ENCODE peak calls at places on chromosomes 7 and 10, in eight cellular contexts. K, S, U, F, C, B, E and V are unnamed samples.

GRCh38 chr7:46680147-46680546 is 759.1 kb upstream of the IGFBP3 start:
- DNase-seq in K (no peak), S (no peak), U (no peak), F (no peak), C (no peak), B (no peak), E (no peak), V (peak)

GRCh38 chr10:56920586-56921250 is 559.7 kb upstream of the ZWINT start:
- DNase-seq in K (no peak), S (no peak), U (no peak), F (no peak), C (no peak), B (no peak), E (no peak), V (no peak)

GRCh38 chr10:103842605-103843004 is 12.8 kb downstream of the SH3PXD2A start:
- DNase-seq in K (no peak), S (no peak), U (no peak), F (no peak), C (no peak), B (no peak), E (no peak), V (no peak)

GRCh38 chr7:31202801-31203200 is 137.7 kb downstream of the NEUROD6 start:
- DNase-seq in K (no peak), S (no peak), U (no peak), F (no peak), C (no peak), B (no peak), E (no peak), V (no peak)

GRCh38 chr7:133512560-133512959 is 259.7 kb downstream of the EXOC4 start:
- DNase-seq in K (no peak), S (no peak), U (no peak), F (no peak), C (peak), B (no peak), E (no peak), V (peak)

GRCh38 chr10:64265961-64266360 is 744.8 kb downstream of the REEP3 start:
- DNase-seq in K (peak), S (no peak), U (no peak), F (no peak), C (no peak), B (no peak), E (no peak), V (no peak)

GRCh38 chr10:43192824-43193223 is 54.6 kb downstream of the CSGALNACT2 start:
- DNase-seq in K (no peak), S (no peak), U (no peak), F (peak), C (no peak), B (no peak), E (peak), V (no peak)

GRCh38 chr10:126224967-126225671 is 163.2 kb downstream of the ADAM12 start:
- DNase-seq in K (no peak), S (no peak), U (no peak), F (no peak), C (no peak), B (no peak), E (no peak), V (no peak)

GRCh38 chr7:29287366-29287765 is 92.8 kb downstream of the CHN2 start:
- DNase-seq in K (no peak), S (no peak), U (no peak), F (no peak), C (peak), B (no peak), E (no peak), V (peak)

GRCh38 chr10:60405172-60405571 is 15.5 kb upstream of the ANK3 start:
- DNase-seq in K (no peak), S (no peak), U (no peak), F (no peak), C (no peak), B (no peak), E (no peak), V (no peak)

GRCh38 chr7:129781856-129782256 is 170.3 kb downstream of the NRF1 start:
- DNase-seq in K (no peak), S (no peak), U (peak), F (peak), C (no peak), B (no peak), E (no peak), V (no peak)

GRCh38 chr10:58570307-58570723 is 57.6 kb downstream of the BICC1 start:
- DNase-seq in K (no peak), S (no peak), U (no peak), F (no peak), C (no peak), B (no peak), E (no peak), V (peak)

GRCh38 chr7:12291870-12292269 is 80.8 kb downstream of the TMEM106B start:
- DNase-seq in K (no peak), S (no peak), U (no peak), F (no peak), C (no peak), B (no peak), E (no peak), V (no peak)

GRCh38 chr7:74000489-74001149 is 27.4 kb upstream of the ELN start:
- DNase-seq in K (no peak), S (no peak), U (no peak), F (no peak), C (no peak), B (no peak), E (no peak), V (no peak)

GRCh38 chr10:30151581-30152389 is 92.4 kb upstream of the JCAD start:
- DNase-seq in K (no peak), S (no peak), U (no peak), F (peak), C (peak), B (no peak), E (no peak), V (peak)

GRCh38 chr10:117752103-117752502 is 209.6 kb downstream of the EMX2 start:
- DNase-seq in K (no peak), S (no peak), U (no peak), F (no peak), C (no peak), B (no peak), E (no peak), V (no peak)

GRCh38 chr7:11636274-11636673 is 195.7 kb downstream of the THSD7A start:
- DNase-seq in K (no peak), S (no peak), U (no peak), F (peak), C (no peak), B (no peak), E (peak), V (no peak)

GRCh38 chr7:44787762-44788161 is 8.7 kb upstream of the PPIA start:
- DNase-seq in K (no peak), S (no peak), U (no peak), F (no peak), C (no peak), B (no peak), E (no peak), V (no peak)